ENCODE peak calls at places on chromosome 9, in five cellular contexts. Q is HCT116, B is HepG2, C is K562, S is GM12878. U is an unnamed sample.

GRCh38 chr9:136656339-136656738 is 6.4 kb upstream of the EGFL7 start:
- DNase-seq in Q (no peak), B (no peak), C (no peak), S (no peak), U (no peak)

GRCh38 chr9:4011062-4011461 is 288.8 kb downstream of the GLIS3 start:
- DNase-seq in Q (no peak), B (no peak), C (no peak), S (no peak), U (no peak)

GRCh38 chr9:110742741-110743371 is 74.3 kb downstream of the MUSK start:
- DNase-seq in Q (no peak), B (no peak), C (no peak), S (no peak), U (peak; percentile 16)

GRCh38 chr9:128689293-128689770 is 310 bp downstream of the SET start:
- DNase-seq in Q (no peak), B (no peak), C (no peak), S (no peak), U (no peak)

GRCh38 chr9:98944130-98945074 is 695 bp downstream of the COL15A1 start:
- DNase-seq in Q (no peak), B (no peak), C (no peak), S (no peak), U (no peak)

GRCh38 chr9:71647094-71647591 is 121.2 kb downstream of the CEMIP2 start:
- DNase-seq in Q (peak; percentile 13), B (no peak), C (peak; percentile 49), S (peak; percentile 16), U (no peak)

GRCh38 chr9:133419005-133419404 is 1.2 kb upstream of the REXO4 start:
- DNase-seq in Q (no peak), B (no peak), C (no peak), S (no peak), U (no peak)

GRCh38 chr9:21611896-21612295 is 129.8 kb upstream of the IFNE start:
- DNase-seq in Q (peak; percentile 82), B (no peak), C (no peak), S (no peak), U (no peak)

GRCh38 chr9:755454-756381 is 85.8 kb upstream of the DMRT1 start:
- DNase-seq in Q (peak; percentile 40), B (peak; percentile 93), C (no peak), S (no peak), U (no peak)

GRCh38 chr9:38057416-38058195 is 11.4 kb downstream of the SHB start:
- DNase-seq in Q (no peak), B (no peak), C (no peak), S (no peak), U (no peak)

GRCh38 chr9:130735566-130735965 is 42.0 kb downstream of the EXOSC2 start:
- DNase-seq in Q (no peak), B (no peak), C (peak; percentile 56), S (no peak), U (no peak)

GRCh38 chr9:16133556-16134227 is 580.8 kb downstream of the CCDC171 start:
- DNase-seq in Q (peak; percentile 70), B (peak; percentile 63), C (peak; percentile 48), S (no peak), U (peak; percentile 69)

GRCh38 chr9:113131689-113132151 is 19.1 kb upstream of the SLC31A2 start:
- DNase-seq in Q (no peak), B (no peak), C (no peak), S (no peak), U (peak; percentile 23)

GRCh38 chr9:94805585-94805984 is 79.1 kb downstream of the AOPEP start:
- DNase-seq in Q (peak; percentile 33), B (no peak), C (no peak), S (peak; percentile 31), U (no peak)

GRCh38 chr9:136107155-136107952 is 11.3 kb downstream of the TMEM250 start:
- DNase-seq in Q (no peak), B (no peak), C (peak; percentile 73), S (no peak), U (no peak)

GRCh38 chr9:19976226-19976625 is 187.4 kb upstream of the SLC24A2 start:
- DNase-seq in Q (no peak), B (no peak), C (no peak), S (no peak), U (no peak)

GRCh38 chr9:26723486-26723885 is 169.1 kb downstream of the CAAP1 start:
- DNase-seq in Q (peak; percentile 55), B (peak; percentile 20), C (no peak), S (no peak), U (peak; percentile 57)

GRCh38 chr9:73080110-73080683 is 71.5 kb upstream of the ANXA1 start:
- DNase-seq in Q (no peak), B (no peak), C (no peak), S (no peak), U (no peak)

GRCh38 chr9:133761641-133762248 is 23.6 kb upstream of the SARDH start:
- DNase-seq in Q (no peak), B (no peak), C (no peak), S (no peak), U (no peak)

GRCh38 chr9:82783045-82783444 is 279.9 kb downstream of the RASEF start:
- DNase-seq in Q (no peak), B (peak; percentile 2), C (no peak), S (no peak), U (no peak)

GRCh38 chr9:93263334-93264229 is 79.6 kb downstream of the WNK2 start:
- DNase-seq in Q (no peak), B (no peak), C (peak; percentile 58), S (no peak), U (no peak)

GRCh38 chr9:132931178-132931735 is 13.2 kb downstream of the TSC1 start:
- DNase-seq in Q (no peak), B (no peak), C (no peak), S (no peak), U (no peak)

GRCh38 chr9:131502781-131503625 is at the start of gene POMT1:
- DNase-seq in Q (peak; percentile 18), B (peak; percentile 73), C (peak; percentile 99), S (peak; percentile 59), U (peak; percentile 79)

GRCh38 chr9:120956862-120957261 is 30.3 kb upstream of the TRAF1 start:
- DNase-seq in Q (no peak), B (no peak), C (no peak), S (no peak), U (no peak)

GRCh38 chr9:78371981-78372380 is 75.1 kb downstream of the PSAT1 start:
- DNase-seq in Q (no peak), B (no peak), C (no peak), S (no peak), U (no peak)

GRCh38 chr9:113590991-113591898 is 127.7 kb downstream of the RGS3 start:
- DNase-seq in Q (no peak), B (peak; percentile 59), C (peak; percentile 80), S (no peak), U (peak; percentile 78)

GRCh38 chr9:7055201-7055903 is 297.6 kb downstream of the KDM4C start:
- DNase-seq in Q (no peak), B (no peak), C (no peak), S (peak; percentile 17), U (no peak)

GRCh38 chr9:123562844-123563346 is 206.9 kb downstream of the CRB2 start:
- DNase-seq in Q (no peak), B (no peak), C (no peak), S (peak; percentile 34), U (no peak)

GRCh38 chr9:98109052-98109451 is 10.0 kb downstream of the TRIM14 start:
- DNase-seq in Q (no peak), B (no peak), C (no peak), S (no peak), U (peak; percentile 75)

GRCh38 chr9:112072721-112073553 is 102.2 kb downstream of the SUSD1 start:
- DNase-seq in Q (no peak), B (no peak), C (peak; percentile 40), S (no peak), U (no peak)

GRCh38 chr9:136526625-136527066 is 19.2 kb downstream of the NOTCH1 start:
- DNase-seq in Q (no peak), B (no peak), C (no peak), S (no peak), U (no peak)

GRCh38 chr9:10534863-10535262 is 77.9 kb downstream of the PTPRD start:
- DNase-seq in Q (no peak), B (no peak), C (no peak), S (no peak), U (no peak)

GRCh38 chr9:127714916-127715442 is 484 bp downstream of the PTRH1 start:
- DNase-seq in Q (no peak), B (no peak), C (peak; percentile 49), S (no peak), U (no peak)

DNA sequence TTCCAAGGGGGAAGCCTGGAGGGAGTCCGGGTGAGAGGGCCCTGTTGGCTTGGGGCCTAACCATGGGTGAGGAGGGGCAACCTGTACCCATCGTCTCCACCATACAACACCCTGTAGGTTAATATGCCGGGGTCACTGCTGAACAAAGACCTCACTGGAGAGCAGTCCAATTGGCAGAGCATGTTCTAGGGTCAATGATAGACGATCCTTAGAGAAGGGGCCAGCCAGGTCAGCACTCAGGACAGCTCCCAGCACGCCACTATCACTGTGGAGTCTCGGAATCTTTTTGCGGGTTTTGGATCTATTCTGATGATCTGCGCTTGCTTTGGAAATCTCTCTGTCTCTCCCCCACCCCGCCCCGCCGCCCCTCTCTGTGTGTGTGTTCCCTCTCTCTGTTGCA is 218.4 kb upstream of the MVB12B start:
- DNase-seq in Q (no peak), B (no peak), C (no peak), S (no peak), U (no peak)
- TF ChIP-seq ZNF274 in Q (no peak), B (no peak), C (no peak), S (no peak), U (no peak)

GRCh38 chr9:108683245-108683644 is 172.5 kb downstream of the ACTL7B start:
- DNase-seq in Q (no peak), B (no peak), C (no peak), S (no peak), U (no peak)

GRCh38 chr9:108691614-108692013 is 164.2 kb downstream of the ACTL7B start:
- DNase-seq in Q (peak; percentile 84), B (peak; percentile 23), C (no peak), S (no peak), U (no peak)

GRCh38 chr9:108688051-108688450 is 167.7 kb downstream of the ACTL7B start:
- DNase-seq in Q (no peak), B (no peak), C (no peak), S (no peak), U (no peak)

GRCh38 chr9:108684288-108685025 is 171.3 kb downstream of the ACTL7B start:
- DNase-seq in Q (no peak), B (no peak), C (no peak), S (no peak), U (no peak)

GRCh38 chr9:108687360-108687981 is 168.3 kb downstream of the ACTL7B start:
- DNase-seq in Q (no peak), B (no peak), C (no peak), S (no peak), U (no peak)
- TF ChIP-seq YY1 in Q (no peak), B (no peak), C (no peak), S (no peak), U (no peak)

DNA sequence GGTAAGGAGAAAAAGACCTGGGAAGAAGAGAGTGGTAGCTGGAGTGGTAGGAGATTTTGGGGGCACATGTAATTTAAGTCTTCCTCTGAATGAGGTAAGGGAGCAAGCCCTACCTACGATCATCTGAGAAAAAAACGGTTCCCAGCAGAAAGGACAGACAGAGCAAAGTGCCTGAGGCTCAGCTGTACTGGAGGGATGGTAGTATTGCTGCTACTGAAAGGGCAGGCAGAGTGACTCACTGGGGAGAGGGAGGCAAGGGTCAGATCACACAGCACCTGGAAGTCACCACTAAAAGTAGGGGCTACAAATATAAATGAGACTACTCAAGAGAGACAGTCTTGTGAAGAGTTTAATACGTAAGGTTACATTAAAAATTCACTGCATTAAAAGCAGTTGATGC is 75.9 kb downstream of the NFIB start:
- DNase-seq in Q (no peak), B (peak; percentile 7), C (no peak), S (no peak), U (peak; percentile 61)
- TF ChIP-seq ZNF274 in Q (no peak), B (no peak), C (no peak), S (no peak), U (no peak)

GRCh38 chr9:69834056-69834455 is 13.4 kb downstream of the CFAP95 start:
- DNase-seq in Q (no peak), B (no peak), C (no peak), S (no peak), U (no peak)
- TF ChIP-seq YY1 in Q (no peak), B (no peak), C (no peak), S (no peak), U (no peak)

U was measured in NT2/D1.